ENCODE peak calls at places on chromosomes 5 and 9, in ten cellular contexts. R is suprapubic skin; J is SK-MEL-5; S is activated naive CD4-positive, alpha-beta T cell treated with anti-CD3 and anti-CD28 coated beads, Interleukin-2, amount 10 ng/mL, durations not matched to agents 7 days and 5 days; Z is right atrium auricular region; D is KG1; E is CD8-positive, alpha-beta memory T cell; L is AG08396; H is NB4; T is hypothalamus. A is an unnamed sample.

GRCh38 chr5:96633820-96634219 is 28.4 kb upstream of the CAST start:
- DNase-seq in R (no peak), J (no peak), S (no peak), Z (no peak), D (no peak), E (no peak), L (no peak), H (no peak), T (no peak), A (peak)

GRCh38 chr9:70192707-70193106 is 66.1 kb upstream of the SMC5 start:
- DNase-seq in R (no peak), J (no peak), S (no peak), Z (no peak), D (no peak), E (no peak), L (no peak), H (no peak), T (no peak), A (no peak)

GRCh38 chr5:93805616-93806393 is 64.4 kb upstream of the POU5F2 start:
- DNase-seq in R (no peak), J (no peak), S (no peak), Z (no peak), D (no peak), E (no peak), L (no peak), H (no peak), T (no peak), A (no peak)

GRCh38 chr9:109161471-109161870 is 5.6 kb downstream of the FRRS1L start:
- DNase-seq in R (no peak), J (no peak), S (no peak), Z (no peak), D (no peak), E (no peak), L (no peak), H (no peak), T (no peak), A (no peak)

GRCh38 chr9:3478549-3478953 is 47.2 kb downstream of the RFX3 start:
- DNase-seq in R (no peak), J (peak), S (no peak), Z (no peak), D (no peak), E (no peak), L (no peak), H (no peak), T (no peak), A (peak)

GRCh38 chr5:32222723-32223470 is 48.8 kb upstream of the GOLPH3 start:
- DNase-seq in R (no peak), J (no peak), S (no peak), Z (no peak), D (no peak), E (no peak), L (no peak), H (no peak), T (no peak), A (peak)

GRCh38 chr9:35604578-35605335 is at the start of gene TESK1:
- DNase-seq in R (peak), J (peak), S (peak), Z (no peak), D (peak), E (peak), L (peak), H (peak), T (peak), A (peak)

GRCh38 chr5:143148461-143149170 is 254.9 kb downstream of the NR3C1 start:
- DNase-seq in R (no peak), J (no peak), S (no peak), Z (no peak), D (no peak), E (no peak), L (peak), H (peak), T (no peak), A (peak)

GRCh38 chr9:133264235-133264764 is 10.7 kb downstream of the ABO start:
- DNase-seq in R (peak), J (no peak), S (no peak), Z (no peak), D (no peak), E (no peak), L (no peak), H (no peak), T (no peak), A (no peak)

GRCh38 chr9:130890869-130891698 is 5.5 kb downstream of the QRFP start:
- DNase-seq in R (no peak), J (no peak), S (no peak), Z (no peak), D (no peak), E (no peak), L (no peak), H (no peak), T (no peak), A (no peak)

GRCh38 chr9:14133394-14133793 is 180.5 kb downstream of the NFIB start:
- DNase-seq in R (no peak), J (no peak), S (no peak), Z (no peak), D (no peak), E (no peak), L (no peak), H (no peak), T (no peak), A (no peak)

GRCh38 chr9:98942906-98943681 is 613 bp upstream of the COL15A1 start:
- DNase-seq in R (peak), J (no peak), S (no peak), Z (no peak), D (no peak), E (no peak), L (peak), H (no peak), T (no peak), A (peak)

GRCh38 chr5:132408456-132408855 is 38.9 kb downstream of the SLC22A5 start:
- DNase-seq in R (no peak), J (no peak), S (no peak), Z (no peak), D (no peak), E (no peak), L (no peak), H (no peak), T (no peak), A (no peak)

GRCh38 chr9:91812191-91812590 is 137.8 kb downstream of the ROR2 start:
- DNase-seq in R (peak), J (no peak), S (no peak), Z (no peak), D (no peak), E (no peak), L (no peak), H (no peak), T (no peak), A (no peak)

GRCh38 chr5:115531787-115532367 is 12.7 kb downstream of the FEM1C start:
- DNase-seq in R (no peak), J (no peak), S (no peak), Z (no peak), D (no peak), E (no peak), L (no peak), H (no peak), T (no peak), A (no peak)

A was measured in mesenchymal stem cell.